ENCODE peak calls at places on chromosomes 5 and 9, in four cellular contexts. X is uterus, D is endothelial cell, G is AG04449. E is an unnamed sample.

GRCh38 chr9:38634315-38634714 is 13.9 kb upstream of the ANKRD18A start:
- DNase-seq in X (no peak), D (no peak), G (no peak), E (no peak)

GRCh38 chr5:101728933-101729332 is 567.2 kb downstream of the SLCO4C1 start:
- DNase-seq in X (no peak), D (no peak), G (no peak), E (no peak)

GRCh38 chr9:125262217-125262991 is 778 bp downstream of the GAPVD1 start:
- DNase-seq in X (no peak), D (no peak), G (no peak), E (no peak)

GRCh38 chr5:82467006-82467561 is 188.9 kb upstream of the RPS23 start:
- DNase-seq in X (peak), D (no peak), G (no peak), E (no peak)

GRCh38 chr9:4111233-4112000 is 188.5 kb downstream of the GLIS3 start:
- DNase-seq in X (no peak), D (no peak), G (no peak), E (no peak)

GRCh38 chr5:60700347-60700815 is 415 bp upstream of the DEPDC1B start:
- DNase-seq in X (peak), D (no peak), G (no peak), E (no peak)

GRCh38 chr5:43401827-43402226 is 10.4 kb downstream of the CCL28 start:
- DNase-seq in X (no peak), D (no peak), G (no peak), E (no peak)

GRCh38 chr5:93793159-93793781 is 51.9 kb upstream of the POU5F2 start:
- DNase-seq in X (no peak), D (no peak), G (no peak), E (no peak)

GRCh38 chr5:92548351-92548750 is 1032.7 kb downstream of the NR2F1-AS1 start:
- DNase-seq in X (no peak), D (no peak), G (no peak), E (no peak)

GRCh38 chr5:134577022-134577795 is 51.7 kb downstream of the JADE2 start:
- DNase-seq in X (no peak), D (no peak), G (no peak), E (no peak)

GRCh38 chr9:133666845-133667244 is 30.7 kb downstream of the DBH start:
- DNase-seq in X (no peak), D (peak), G (no peak), E (no peak)

GRCh38 chr5:178152491-178153444 is 917 bp downstream of the NHP2 start:
- DNase-seq in X (no peak), D (no peak), G (no peak), E (no peak)

GRCh38 chr9:134883040-134883782 is 2.6 kb downstream of the FCN2 start:
- DNase-seq in X (no peak), D (no peak), G (no peak), E (no peak)

GRCh38 chr5:10106806-10107205 is 142.9 kb downstream of the ATPSCKMT start:
- DNase-seq in X (no peak), D (no peak), G (no peak), E (no peak)

GRCh38 chr9:127188396-127188795 is 66.0 kb upstream of the ANGPTL2 start:
- DNase-seq in X (no peak), D (no peak), G (no peak), E (no peak)

GRCh38 chr5:176792584-176793342 is 17.6 kb upstream of the UNC5A start:
- DNase-seq in X (no peak), D (no peak), G (no peak), E (no peak)

GRCh38 chr9:136659861-136660784 is 2.6 kb upstream of the EGFL7 start:
- DNase-seq in X (no peak), D (peak), G (no peak), E (no peak)

GRCh38 chr5:76517334-76517733 is 105.9 kb downstream of the F2RL2 start:
- DNase-seq in X (no peak), D (no peak), G (no peak), E (no peak)

GRCh38 chr5:135814254-135814653 is 20.2 kb upstream of the SLC25A48 start:
- DNase-seq in X (no peak), D (no peak), G (no peak), E (no peak)

GRCh38 chr9:129868571-129869486 is 33.6 kb downstream of the USP20 start:
- DNase-seq in X (no peak), D (no peak), G (no peak), E (no peak)

GRCh38 chr5:101271416-101271815 is 368.3 kb upstream of the ST8SIA4 start:
- DNase-seq in X (no peak), D (no peak), G (no peak), E (peak)

GRCh38 chr9:76744336-76744735 is 19.9 kb upstream of the PCA3 start:
- DNase-seq in X (no peak), D (no peak), G (no peak), E (no peak)

GRCh38 chr9:134268308-134268724 is 57.9 kb upstream of the RXRA start:
- DNase-seq in X (no peak), D (no peak), G (no peak), E (no peak)

GRCh38 chr9:70205366-70206020 is 53.3 kb upstream of the SMC5 start:
- DNase-seq in X (no peak), D (no peak), G (no peak), E (no peak)

GRCh38 chr5:41510176-41510831 is at the start of gene PLCXD3:
- DNase-seq in X (no peak), D (no peak), G (no peak), E (peak)

GRCh38 chr5:157130933-157131332 is 11.7 kb downstream of the MED7 start:
- DNase-seq in X (no peak), D (no peak), G (no peak), E (no peak)

DNA sequence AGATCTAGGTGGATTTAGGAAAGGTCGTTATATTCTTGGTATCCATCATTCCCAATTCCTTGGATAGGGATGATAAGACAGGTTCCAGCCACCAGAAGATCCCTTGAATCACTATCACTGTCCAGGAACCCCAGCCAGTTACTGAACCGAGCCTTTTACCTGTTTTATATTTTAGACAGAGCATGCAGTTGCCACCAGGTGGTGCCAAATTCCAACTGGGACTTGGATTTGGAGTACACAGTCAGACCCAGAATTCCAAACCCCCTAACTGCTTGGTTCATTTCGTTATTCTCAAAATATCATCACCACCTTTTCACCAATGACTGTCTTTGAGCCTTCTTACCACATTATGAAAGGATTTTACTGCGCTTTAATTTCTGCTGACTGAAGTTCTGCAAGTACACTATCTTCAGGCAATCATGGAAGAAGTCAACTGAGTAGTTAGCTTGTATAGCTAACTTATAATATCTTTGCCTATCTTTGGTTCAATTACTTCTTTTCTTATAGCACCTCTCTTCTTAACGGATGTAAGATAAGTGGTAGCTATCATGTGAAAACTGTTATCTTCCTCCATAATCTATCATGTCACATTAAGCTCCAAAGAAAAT is 191.8 kb downstream of the PRR16 start:
- DNase-seq in X (no peak), D (peak), G (no peak), E (peak)
- TF ChIP-seq CTCF in X (no peak), D (peak), G (peak), E (peak)

GRCh38 chr9:21585756-21586752 is 103.9 kb upstream of the IFNE start:
- DNase-seq in X (no peak), D (no peak), G (no peak), E (no peak)
- TF ChIP-seq CTCF in X (no peak), D (no peak), G (peak), E (no peak)

DNA sequence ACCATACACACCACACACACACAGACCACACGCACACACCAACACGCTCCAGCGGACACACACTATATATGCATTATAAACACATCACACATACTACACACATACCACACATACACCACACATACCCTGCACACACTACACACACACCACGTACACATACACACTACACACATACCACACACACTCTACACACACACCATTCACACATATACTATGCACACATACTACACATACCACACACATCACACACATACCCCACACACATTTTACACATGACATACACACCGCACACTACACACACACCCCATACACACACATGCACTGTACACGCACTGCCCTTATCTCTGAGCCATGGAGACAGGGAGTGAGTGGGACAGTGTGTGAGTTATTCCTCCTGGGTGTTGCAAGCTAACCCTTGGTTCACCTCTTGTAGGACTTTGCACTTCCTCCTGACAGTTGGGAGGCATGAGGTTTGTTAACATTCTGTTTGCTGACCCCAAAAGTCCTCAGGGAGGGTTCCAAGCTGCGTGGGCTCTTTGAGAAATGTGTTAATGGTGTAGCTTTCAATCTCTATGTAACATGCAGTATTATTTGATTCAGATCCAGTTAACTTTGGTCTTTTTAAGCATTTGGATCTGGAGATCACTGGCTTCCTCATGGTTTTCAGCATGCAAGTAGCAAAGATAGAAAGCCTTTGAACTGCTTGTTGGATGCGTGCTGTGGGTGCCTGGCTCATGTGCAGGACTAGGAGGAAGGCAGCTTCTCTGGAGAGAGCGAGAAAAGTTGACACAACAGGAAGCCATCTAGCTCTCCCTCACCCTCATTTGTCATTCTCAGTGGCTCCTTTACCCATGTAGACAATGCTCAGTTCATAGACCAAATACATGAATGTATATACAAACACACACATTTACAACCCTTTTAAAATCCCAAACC is 13.7 kb downstream of the IL31RA start:
- DNase-seq in X (no peak), D (no peak), G (no peak), E (no peak)
- TF ChIP-seq CTCF in X (no peak), D (no peak), G (no peak), E (no peak)

GRCh38 chr9:81787747-81788632 is 98.6 kb upstream of the TLE1 start:
- DNase-seq in X (peak), D (no peak), G (peak), E (no peak)
- TF ChIP-seq CTCF in X (no peak), D (no peak), G (peak), E (no peak)

DNA sequence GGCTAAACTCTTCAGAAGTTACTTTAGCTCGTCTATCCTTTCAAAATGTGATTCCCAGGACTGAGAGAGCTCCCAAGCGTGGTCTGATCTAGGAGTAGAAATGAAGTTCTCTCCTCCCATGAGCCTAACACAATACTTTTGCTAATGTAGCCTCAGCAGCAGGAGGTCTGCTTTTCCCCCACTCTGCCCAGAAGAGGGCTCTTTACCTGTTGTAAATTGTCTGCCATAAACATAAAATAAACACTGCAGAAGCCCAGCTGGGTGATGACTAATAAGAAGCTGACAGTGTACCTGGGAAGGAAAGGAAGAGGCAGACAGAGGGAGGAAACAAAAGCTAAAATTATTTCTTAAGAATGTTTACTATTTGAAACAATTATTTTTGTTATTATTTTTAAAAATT is 15.4 kb downstream of the SLC36A3 start:
- DNase-seq in X (no peak), D (no peak), G (no peak), E (no peak)
- TF ChIP-seq CTCF in X (no peak), D (no peak), G (no peak), E (no peak)

GRCh38 chr5:65104831-65105230 is 336.1 kb downstream of the CWC27 start:
- DNase-seq in X (no peak), D (no peak), G (no peak), E (no peak)

GRCh38 chr5:65103674-65104035 is 334.9 kb downstream of the CWC27 start:
- DNase-seq in X (peak), D (no peak), G (no peak), E (no peak)

GRCh38 chr5:65102501-65102825 is 333.7 kb downstream of the CWC27 start:
- DNase-seq in X (no peak), D (peak), G (no peak), E (no peak)

GRCh38 chr5:65101706-65102105 is 333.0 kb downstream of the CWC27 start:
- DNase-seq in X (no peak), D (no peak), G (no peak), E (no peak)

GRCh38 chr5:65102826-65103673 is 334.3 kb downstream of the CWC27 start:
- DNase-seq in X (peak), D (peak), G (no peak), E (no peak)
- TF ChIP-seq CTCF in X (peak), D (no peak), G (peak), E (no peak)

E was measured in nephron progenitor cell.